ENCODE peak calls at places on chromosome 3, in four cellular contexts. J is MM.1S, V is thyroid gland, H is GM23248. K is an unnamed sample.

GRCh38 chr3:188531210-188531609 is 377.3 kb downstream of the LPP start:
- DNase-seq in J (no peak), V (no peak), H (peak; percentile 74), K (no peak)

GRCh38 chr3:14774431-14774830 is 44.3 kb upstream of the FGD5 start:
- DNase-seq in J (no peak), V (no peak), H (no peak), K (no peak)

GRCh38 chr3:168654700-168655099 is 559.0 kb upstream of the GOLIM4 start:
- DNase-seq in J (no peak), V (no peak), H (no peak), K (no peak)

GRCh38 chr3:129829640-129830039 is 63.9 kb downstream of the TMCC1 start:
- DNase-seq in J (peak; percentile 53), V (peak; percentile 48), H (peak; percentile 94), K (peak; percentile 68)

GRCh38 chr3:182241777-182242556 is 530.2 kb downstream of the SOX2 start:
- DNase-seq in J (no peak), V (no peak), H (no peak), K (peak; percentile 23)

GRCh38 chr3:127959873-127960272 is 44.8 kb downstream of the KBTBD12 start:
- DNase-seq in J (no peak), V (peak; percentile 10), H (peak; percentile 23), K (no peak)

GRCh38 chr3:120092444-120092843 is 1.8 kb downstream of the GSK3B start:
- DNase-seq in J (no peak), V (no peak), H (no peak), K (no peak)

GRCh38 chr3:173410836-173411235 is 13.3 kb downstream of the NLGN1 start:
- DNase-seq in J (no peak), V (no peak), H (no peak), K (no peak)

GRCh38 chr3:153165211-153165815 is 3.3 kb downstream of the RAP2B start:
- DNase-seq in J (peak; percentile 24), V (no peak), H (peak; percentile 46), K (no peak)

GRCh38 chr3:50241163-50241562 is 5.2 kb downstream of the GNAI2 start:
- DNase-seq in J (no peak), V (no peak), H (peak; percentile 17), K (no peak)

GRCh38 chr3:14222900-14223594 is 44.4 kb downstream of the LSM3 start:
- DNase-seq in J (no peak), V (no peak), H (no peak), K (no peak)

GRCh38 chr3:169964176-169964575 is 2.4 kb upstream of the SEC62 start:
- DNase-seq in J (no peak), V (no peak), H (peak; percentile 39), K (no peak)

GRCh38 chr3:174346571-174346970 is 512.6 kb upstream of the NAALADL2 start:
- DNase-seq in J (no peak), V (no peak), H (no peak), K (no peak)

GRCh38 chr3:18425641-18426403 is 683 bp upstream of the SATB1 start:
- DNase-seq in J (no peak), V (peak; percentile 85), H (peak; percentile 32), K (peak; percentile 19)

GRCh38 chr3:5348229-5348628 is 160.7 kb downstream of the EDEM1 start:
- DNase-seq in J (no peak), V (no peak), H (no peak), K (no peak)

GRCh38 chr3:4504340-4505261 is 11.5 kb downstream of the ITPR1 start:
- DNase-seq in J (peak; percentile 61), V (peak; percentile 59), H (peak; percentile 7), K (no peak)

GRCh38 chr3:115498421-115498820 is 124.9 kb upstream of the GAP43 start:
- DNase-seq in J (no peak), V (no peak), H (no peak), K (no peak)

GRCh38 chr3:194150252-194150934 is 14.4 kb downstream of the HES1 start:
- DNase-seq in J (no peak), V (no peak), H (no peak), K (no peak)

GRCh38 chr3:149393355-149394165 is 16.1 kb upstream of the TM4SF1 start:
- DNase-seq in J (peak; percentile 80), V (peak; percentile 72), H (peak; percentile 89), K (peak; percentile 81)

GRCh38 chr3:151183253-151183652 is 19.8 kb downstream of the GPR171 start:
- DNase-seq in J (no peak), V (no peak), H (no peak), K (no peak)

GRCh38 chr3:29441020-29441324 is 160.1 kb downstream of the RBMS3 start:
- DNase-seq in J (no peak), V (no peak), H (no peak), K (no peak)

GRCh38 chr3:53180305-53181023 is 19.5 kb downstream of the PRKCD start:
- DNase-seq in J (no peak), V (no peak), H (no peak), K (no peak)

GRCh38 chr3:109804697-109805096 is 467.4 kb upstream of the DPPA4 start:
- DNase-seq in J (no peak), V (no peak), H (no peak), K (no peak)

GRCh38 chr3:148937477-148937876 is 53.9 kb upstream of the GYG1 start:
- DNase-seq in J (no peak), V (no peak), H (no peak), K (no peak)

GRCh38 chr3:9809239-9809614 is 835 bp upstream of the TTLL3 start:
- DNase-seq in J (no peak), V (peak; percentile 15), H (peak; percentile 35), K (no peak)

GRCh38 chr3:99549918-99550603 is 88.3 kb upstream of the COL8A1 start:
- DNase-seq in J (no peak), V (no peak), H (peak; percentile 57), K (no peak)

GRCh38 chr3:14290631-14291385 is 111.6 kb upstream of the SLC6A6 start:
- DNase-seq in J (no peak), V (peak; percentile 29), H (no peak), K (no peak)

GRCh38 chr3:35254917-35255316 is 384.4 kb upstream of the ARPP21 start:
- DNase-seq in J (no peak), V (no peak), H (no peak), K (no peak)

GRCh38 chr3:11379238-11379823 is 107.1 kb downstream of the ATG7 start:
- DNase-seq in J (peak; percentile 21), V (no peak), H (peak; percentile 61), K (no peak)

GRCh38 chr3:117553461-117553860 is 843.9 kb downstream of the TUSC7 start:
- DNase-seq in J (peak; percentile 23), V (no peak), H (peak; percentile 69), K (no peak)

GRCh38 chr3:184822654-184823053 is 10.7 kb downstream of the VPS8 start:
- DNase-seq in J (no peak), V (no peak), H (peak; percentile 16), K (no peak)

DNA sequence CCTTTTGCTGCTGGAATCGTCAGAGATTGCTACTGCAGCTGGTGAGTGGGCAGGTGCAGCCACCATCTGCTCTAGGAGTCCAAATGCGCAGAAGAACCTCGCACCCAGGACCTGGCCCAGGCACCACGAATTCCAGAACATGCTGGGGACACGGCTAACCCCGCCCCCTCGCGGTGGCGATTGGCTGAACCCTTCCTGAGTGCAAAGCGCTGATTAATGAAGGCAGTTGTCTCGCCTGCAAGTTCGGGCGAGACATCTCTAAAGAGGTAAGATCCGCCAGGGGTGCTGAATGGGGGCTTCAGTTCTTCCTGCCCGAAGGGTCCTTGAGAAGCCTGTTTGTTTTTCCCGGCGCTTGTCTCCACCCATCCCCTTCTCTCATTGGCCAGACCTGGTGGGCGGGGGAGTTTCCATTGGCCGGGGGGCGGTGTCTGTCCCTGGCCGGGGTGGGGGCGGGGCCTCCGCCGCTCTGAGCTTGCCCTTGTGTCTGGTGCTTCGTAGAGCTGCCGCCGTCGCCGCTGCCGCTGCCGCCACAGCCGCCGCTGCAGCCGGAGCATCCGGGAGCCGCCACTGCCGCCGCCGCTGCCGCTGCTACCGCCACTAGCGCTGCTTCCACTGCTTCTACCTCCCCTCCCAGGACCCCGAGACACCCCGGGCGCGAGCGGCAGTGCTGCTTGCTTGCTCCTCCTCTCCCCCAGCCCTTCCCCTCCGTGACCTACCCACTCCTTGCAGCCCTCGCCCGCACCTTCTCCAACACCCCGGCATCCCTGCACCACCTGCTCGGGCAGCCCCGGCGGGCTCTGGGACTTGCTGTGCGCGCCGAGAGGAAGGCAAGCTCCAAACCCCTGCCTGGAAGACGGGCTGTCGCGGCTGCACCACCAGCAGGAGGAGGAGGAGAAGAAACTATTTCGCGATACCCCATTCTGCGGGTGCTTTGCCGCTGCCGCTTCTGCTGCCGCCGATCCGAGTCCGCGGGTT is at the start of gene CADM2:
- DNase-seq in J (peak; percentile 92), V (peak; percentile 92), H (peak; percentile 91), K (peak; percentile 93)
- H3K4me3 ChIP-seq in J (peak within 1 kb of the TSS; percentile 85), V (peak within 1 kb of the TSS; percentile 37), H (peak within 1 kb of the TSS; percentile 76), K (peak within 1 kb of the TSS; percentile 63)

GRCh38 chr3:183254816-183255730 is 2.0 kb downstream of the B3GNT5 start:
- DNase-seq in J (no peak), V (peak; percentile 35), H (no peak), K (no peak)
- H3K4me1 ChIP-seq in J (no peaks in the 10 kb centered on the region), V (peaks cover 22% of the 10 kb centered on the region), H (no peaks in the 10 kb centered on the region), K (peaks cover 7% of the 10 kb centered on the region)

GRCh38 chr3:123892195-123892594 is 8.1 kb upstream of the MYLK start:
- DNase-seq in J (no peak), V (no peak), H (no peak), K (no peak)
- H3K27ac ChIP-seq in J (no peak overlapping the region), V (no peak overlapping the region), H (no peak overlapping the region), K (no peak overlapping the region)

GRCh38 chr3:15796331-15796730 is 1.4 kb downstream of the ANKRD28 start:
- DNase-seq in J (no peak), V (no peak), H (no peak), K (no peak)
- H3K4me3 ChIP-seq in J (peak overlapping the region; percentile 75), V (peak overlapping the region; percentile 16), H (peak overlapping the region; percentile 95), K (peak overlapping the region; percentile 47)